ENCODE peak calls at places on chromosomes 13 and 19, in seven cellular contexts. P, G, M, Y, V, L and C are unnamed samples.

GRCh38 chr13:32264407-32264806 is 50.8 kb downstream of the ZAR1L start:
- DNase-seq in Y (no peak), L (peak), P (no peak), V (no peak), M (no peak), G (peak), C (no peak)

GRCh38 chr19:6668696-6669095 is 1.3 kb downstream of the TNFSF14 start:
- DNase-seq in G (no peak), V (no peak), M (no peak), Y (no peak), P (no peak), L (no peak), C (no peak)

GRCh38 chr19:35447870-35448492 is at the start of gene FFAR2:
- DNase-seq in M (no peak), Y (no peak), G (no peak), P (no peak), V (no peak), L (no peak), C (no peak)

GRCh38 chr19:8452446-8453123 is 7.8 kb downstream of the HNRNPM start:
- DNase-seq in G (no peak), P (no peak), L (no peak), M (no peak), Y (no peak), V (no peak), C (no peak)

GRCh38 chr19:38735257-38735686 is 9.0 kb downstream of the CAPN12 start:
- DNase-seq in P (peak), Y (peak), L (no peak), M (no peak), G (no peak), V (no peak), C (peak)

GRCh38 chr19:44315883-44316282 is 11.1 kb upstream of the ZNF235 start:
- DNase-seq in G (no peak), V (no peak), L (no peak), M (no peak), P (no peak), Y (no peak), C (no peak)

GRCh38 chr13:111183087-111183645 is 68.1 kb downstream of the ARHGEF7 start:
- DNase-seq in V (no peak), G (no peak), P (no peak), M (no peak), L (no peak), Y (no peak), C (no peak)

GRCh38 chr19:13430790-13431582 is 75.3 kb downstream of the CACNA1A start:
- DNase-seq in P (peak), G (no peak), V (no peak), Y (peak), M (peak), L (peak), C (peak)

GRCh38 chr13:113794086-113794485 is 35.1 kb downstream of the TMEM255B start:
- DNase-seq in V (peak), P (no peak), M (no peak), Y (no peak), L (no peak), G (peak), C (no peak)

GRCh38 chr13:40060318-40061007 is 405.0 kb downstream of the COG6 start:
- DNase-seq in G (peak), L (peak), P (no peak), M (no peak), Y (no peak), V (no peak), C (no peak)

GRCh38 chr19:13842294-13843103 is 34.4 kb upstream of the NANOS3 start:
- DNase-seq in P (peak), L (no peak), M (no peak), V (peak), G (peak), Y (peak), C (peak)

GRCh38 chr13:41136396-41137031 is 3.9 kb upstream of the KBTBD6 start:
- DNase-seq in V (no peak), L (no peak), P (no peak), G (no peak), Y (no peak), M (no peak), C (no peak)

GRCh38 chr19:925912-926594 is at the start of gene ARID3A:
- DNase-seq in Y (no peak), M (peak), L (no peak), G (no peak), V (no peak), P (peak), C (peak)

GRCh38 chr13:110250258-110250891 is 56.6 kb downstream of the COL4A1 start:
- DNase-seq in M (no peak), L (peak), V (peak), Y (no peak), P (no peak), G (no peak), C (no peak)

GRCh38 chr13:40484101-40484800 is 182.2 kb downstream of the FOXO1 start:
- DNase-seq in Y (no peak), G (no peak), P (no peak), M (no peak), L (no peak), V (no peak), C (no peak)

GRCh38 chr13:42836930-42837329 is 55.5 kb downstream of the FAM216B start:
- DNase-seq in L (peak), Y (no peak), M (no peak), G (no peak), V (no peak), P (no peak), C (no peak)
- TF ChIP-seq CTCF in L (peak), Y (no peak), M (no peak), G (no peak), V (no peak), P (no peak), C (no peak)

DNA sequence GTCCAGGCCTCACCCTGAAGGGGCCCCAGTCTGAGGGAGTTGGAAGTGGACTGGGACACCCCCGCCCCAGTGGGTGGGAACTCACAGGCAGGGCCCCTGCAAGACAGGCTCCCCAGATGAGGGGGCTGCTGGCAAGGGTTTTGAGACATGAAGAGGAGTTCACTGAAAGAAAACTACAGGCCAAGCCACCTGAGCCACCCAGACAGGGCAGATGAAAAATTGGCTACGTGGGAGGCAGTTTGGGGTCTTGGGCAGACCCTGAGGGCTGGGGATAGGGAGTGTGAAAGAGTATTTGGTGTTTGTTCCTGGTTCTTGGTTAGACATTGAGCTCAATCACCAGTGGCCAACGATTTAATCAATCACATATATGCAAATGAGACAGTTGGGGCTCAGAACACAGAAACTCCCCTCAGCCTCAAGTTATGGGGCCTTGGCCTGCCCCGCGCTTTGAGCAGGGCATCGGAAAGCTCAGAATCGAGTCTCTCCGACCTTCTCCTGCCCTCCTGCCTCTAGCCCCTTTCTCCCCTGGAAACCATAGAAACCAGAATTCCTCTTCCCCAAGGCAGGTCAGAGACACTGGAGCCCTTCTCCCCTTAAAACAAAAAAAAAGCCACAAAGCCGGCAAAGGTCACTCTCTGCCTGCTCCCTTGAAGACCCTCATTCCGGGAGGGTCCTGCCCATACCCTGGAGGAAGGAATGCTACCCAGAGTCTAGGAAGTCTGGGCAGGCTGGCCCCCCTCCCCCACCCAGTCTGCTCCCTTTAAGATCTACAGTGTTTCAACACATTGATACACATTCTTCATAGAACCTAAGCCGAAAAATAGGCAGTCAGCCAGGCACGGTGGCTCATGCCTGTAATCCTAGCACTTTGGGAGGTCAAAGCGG is 1.3 kb upstream of the ISYNA1 start:
- DNase-seq in G (no peak), M (peak), V (no peak), Y (peak), L (peak), P (no peak), C (no peak)
- TF ChIP-seq CTCF in G (no peak), M (no peak), V (no peak), Y (no peak), L (no peak), P (no peak), C (no peak)

DNA sequence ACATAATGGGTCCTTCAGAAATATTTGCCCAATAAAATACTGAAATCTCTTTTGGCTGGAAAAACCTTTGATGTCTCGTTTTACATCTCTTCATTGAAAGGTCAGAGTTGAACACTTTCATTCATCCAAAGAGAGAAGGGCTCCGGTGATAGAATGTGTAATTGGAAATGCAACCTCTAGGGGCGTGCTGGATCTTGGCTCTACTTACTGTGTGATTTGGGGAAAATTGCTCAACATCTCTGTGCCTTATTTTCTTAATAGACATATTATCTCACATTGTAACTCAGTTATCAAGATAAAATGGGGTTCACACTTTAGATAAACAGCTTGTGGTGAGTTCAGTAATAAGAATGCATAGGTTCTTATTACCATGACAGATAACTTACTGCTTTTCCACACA is 1444.1 kb downstream of the SLITRK5 start:
- DNase-seq in L (no peak), V (no peak), M (no peak), G (no peak), Y (no peak), P (no peak), C (no peak)
- TF ChIP-seq CTCF in L (peak), V (no peak), M (peak), G (no peak), Y (no peak), P (no peak), C (peak)

DNA sequence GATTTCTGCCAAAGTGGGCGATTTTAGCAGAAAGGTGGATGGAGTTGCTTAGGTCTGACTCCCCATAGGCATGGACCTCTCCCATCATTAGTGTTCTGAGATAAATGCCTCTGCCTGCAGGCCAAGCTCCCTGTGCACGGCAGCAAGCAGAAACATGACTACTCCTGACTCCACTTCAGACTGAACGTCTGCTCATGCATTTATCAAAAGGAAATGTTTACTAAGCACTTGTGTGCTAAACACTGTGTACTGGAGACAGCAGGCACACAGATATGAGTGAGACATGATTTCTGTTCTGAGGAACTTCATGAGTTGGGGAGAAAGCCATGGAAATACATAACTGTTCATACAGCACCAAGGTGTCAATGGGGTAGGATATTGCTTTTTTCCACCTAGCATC is 149.6 kb downstream of the MIPEP start:
- DNase-seq in V (no peak), G (no peak), M (no peak), Y (no peak), L (peak), P (no peak), C (no peak)
- TF ChIP-seq CTCF in V (no peak), G (no peak), M (no peak), Y (no peak), L (no peak), P (no peak), C (no peak)

DNA sequence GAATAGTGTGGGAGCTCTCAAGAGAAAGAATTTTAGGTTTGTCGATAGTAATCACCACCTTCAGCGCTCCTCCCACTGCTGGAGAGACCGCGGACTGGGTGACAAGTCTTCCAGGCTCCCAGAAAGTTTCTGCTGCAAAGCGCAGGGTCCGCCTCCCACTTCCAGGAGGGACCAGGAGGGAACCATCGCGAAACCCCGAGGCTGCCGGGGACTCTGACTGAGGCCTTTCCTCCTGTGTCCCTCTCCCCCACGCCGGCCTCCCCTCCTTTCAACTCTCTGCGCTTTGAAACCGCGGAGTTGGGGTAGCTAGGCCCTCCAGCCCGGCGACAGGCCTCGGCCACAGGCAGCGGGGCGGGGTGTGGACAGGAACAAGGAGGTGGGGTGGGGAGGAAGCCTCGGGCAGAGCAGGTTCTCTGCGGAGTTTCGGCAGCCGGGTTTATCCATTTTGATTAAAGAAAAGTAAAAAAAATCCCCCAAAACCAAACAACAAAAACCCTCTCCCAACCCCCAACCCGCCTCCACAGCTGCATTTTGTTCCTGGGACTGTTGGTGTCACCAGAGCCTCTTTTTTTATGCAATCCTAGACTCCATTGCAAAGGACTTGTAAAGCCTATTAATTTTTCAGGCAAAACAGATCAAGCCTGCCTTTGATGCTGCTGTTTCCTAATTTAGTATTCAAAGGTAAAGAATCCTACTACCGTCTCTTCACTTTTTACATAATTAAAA is 157.2 kb downstream of the TM9SF2 start:
- DNase-seq in L (peak), M (peak), V (peak), P (peak), Y (peak), G (peak), C (peak)
- TF ChIP-seq CTCF in L (no peak), M (no peak), V (no peak), P (no peak), Y (no peak), G (peak), C (peak)

GRCh38 chr19:48094843-48095203 is 15.8 kb downstream of the PLA2G4C start:
- DNase-seq in V (no peak), L (no peak), Y (no peak), M (no peak), G (no peak), P (no peak), C (no peak)
- TF ChIP-seq CTCF in V (no peak), L (no peak), Y (no peak), M (no peak), G (no peak), P (no peak), C (no peak)